ENCODE peak calls at places on chromosomes 13 and 19, in seven cellular contexts. W, T, S, M, Y, F and R are unnamed samples.

GRCh38 chr13:52344108-52344507 is 61.9 kb downstream of the THSD1 start:
- DNase-seq in W (no peak), T (no peak), S (no peak), M (peak; percentile 73), Y (no peak), F (no peak), R (no peak)

GRCh38 chr13:51034906-51035305 is 76.2 kb downstream of the C13orf42 start:
- DNase-seq in W (no peak), T (no peak), S (peak; percentile 2), M (peak; percentile 3), Y (no peak), F (no peak), R (no peak)

GRCh38 chr13:20407759-20408158 is 117.9 kb downstream of the CRYL1 start:
- DNase-seq in W (peak; percentile 35), T (no peak), S (no peak), M (no peak), Y (no peak), F (no peak), R (no peak)

GRCh38 chr19:10230155-10230903 is 802 bp downstream of the S1PR2 start:
- DNase-seq in W (peak; percentile 70), T (peak; percentile 43), S (no peak), M (peak; percentile 21), Y (no peak), F (no peak), R (no peak)

GRCh38 chr13:100721885-100722512 is 47.4 kb upstream of the TMTC4 start:
- DNase-seq in W (peak; percentile 63), T (peak; percentile 35), S (peak; percentile 61), M (peak; percentile 66), Y (peak; percentile 39), F (peak; percentile 32), R (no peak)

GRCh38 chr19:10454267-10454666 is 33.9 kb downstream of the PDE4A start:
- DNase-seq in W (no peak), T (no peak), S (peak; percentile 60), M (no peak), Y (no peak), F (no peak), R (peak; percentile 36)

GRCh38 chr13:83372786-83373185 is 509.5 kb downstream of the SLITRK1 start:
- DNase-seq in W (no peak), T (no peak), S (no peak), M (no peak), Y (no peak), F (no peak), R (no peak)

GRCh38 chr13:76828316-76828741 is 57.9 kb downstream of the KCTD12 start:
- DNase-seq in W (no peak), T (no peak), S (peak; percentile 16), M (no peak), Y (no peak), F (no peak), R (no peak)

GRCh38 chr19:4366666-4367335 is 23.4 kb downstream of the MPND start:
- DNase-seq in W (no peak), T (no peak), S (no peak), M (no peak), Y (no peak), F (no peak), R (no peak)